ENCODE peak calls at places on chromosomes 11 and 22, in six cellular contexts. One of them, this sample, is unnamed.

GRCh38 chr11:313787-314547 is at the start of gene IFITM1:
- DNase-seq in NCI-H1105 treated with DMSO at 0.1 percent for 48 hours: no peak
- DNase-seq in activated naive CD4-positive, alpha-beta T cell: peak
- DNase-seq in NCI-H748 treated with DMSO at 0.1 percent for 48 hours: no peak
- DNase-seq in HTR-8/SVneo: peak
- DNase-seq in cardiac muscle cell: peak
- DNase-seq in this sample: peak

GRCh38 chr11:57276857-57277505 is 39.9 kb upstream of the APLNR start:
- DNase-seq in NCI-H748 treated with DMSO at 0.1 percent for 48 hours: no peak
- DNase-seq in cardiac muscle cell: peak
- DNase-seq in activated naive CD4-positive, alpha-beta T cell: no peak
- DNase-seq in HTR-8/SVneo: no peak
- DNase-seq in NCI-H1105 treated with DMSO at 0.1 percent for 48 hours: no peak
- DNase-seq in this sample: no peak

GRCh38 chr11:94832604-94833238 is 64.6 kb downstream of the AMOTL1 start:
- DNase-seq in NCI-H748 treated with DMSO at 0.1 percent for 48 hours: no peak
- DNase-seq in activated naive CD4-positive, alpha-beta T cell: no peak
- DNase-seq in HTR-8/SVneo: no peak
- DNase-seq in cardiac muscle cell: no peak
- DNase-seq in NCI-H1105 treated with DMSO at 0.1 percent for 48 hours: no peak
- DNase-seq in this sample: peak

GRCh38 chr11:69242583-69242940 is 51.4 kb upstream of the MYEOV start:
- DNase-seq in NCI-H748 treated with DMSO at 0.1 percent for 48 hours: no peak
- DNase-seq in cardiac muscle cell: no peak
- DNase-seq in NCI-H1105 treated with DMSO at 0.1 percent for 48 hours: no peak
- DNase-seq in activated naive CD4-positive, alpha-beta T cell: no peak
- DNase-seq in HTR-8/SVneo: no peak
- DNase-seq in this sample: no peak

GRCh38 chr11:7204778-7205177 is 46.9 kb upstream of the SYT9 start:
- DNase-seq in NCI-H1105 treated with DMSO at 0.1 percent for 48 hours: no peak
- DNase-seq in NCI-H748 treated with DMSO at 0.1 percent for 48 hours: no peak
- DNase-seq in cardiac muscle cell: peak
- DNase-seq in HTR-8/SVneo: no peak
- DNase-seq in activated naive CD4-positive, alpha-beta T cell: no peak
- DNase-seq in this sample: peak

GRCh38 chr11:11483622-11484021 is 130.6 kb upstream of the CSNK2A3 start:
- DNase-seq in NCI-H748 treated with DMSO at 0.1 percent for 48 hours: no peak
- DNase-seq in NCI-H1105 treated with DMSO at 0.1 percent for 48 hours: no peak
- DNase-seq in activated naive CD4-positive, alpha-beta T cell: no peak
- DNase-seq in cardiac muscle cell: no peak
- DNase-seq in HTR-8/SVneo: no peak
- DNase-seq in this sample: no peak

GRCh38 chr22:46500201-46500600 is 37.2 kb downstream of the CELSR1 start:
- DNase-seq in cardiac muscle cell: no peak
- DNase-seq in activated naive CD4-positive, alpha-beta T cell: no peak
- DNase-seq in HTR-8/SVneo: no peak
- DNase-seq in NCI-H1105 treated with DMSO at 0.1 percent for 48 hours: no peak
- DNase-seq in NCI-H748 treated with DMSO at 0.1 percent for 48 hours: peak
- DNase-seq in this sample: no peak

GRCh38 chr22:36430863-36431262 is 43.1 kb upstream of the MYH9 start:
- DNase-seq in NCI-H1105 treated with DMSO at 0.1 percent for 48 hours: no peak
- DNase-seq in cardiac muscle cell: no peak
- DNase-seq in HTR-8/SVneo: no peak
- DNase-seq in NCI-H748 treated with DMSO at 0.1 percent for 48 hours: no peak
- DNase-seq in activated naive CD4-positive, alpha-beta T cell: no peak
- DNase-seq in this sample: no peak

This sample was measured in kidney tubule cell.